ENCODE peak calls at places on chromosomes 3 and 15, in eight cellular contexts. One of them, this sample, is unnamed.

GRCh38 chr3:49358884-49359225 is 702 bp upstream of the GPX1 start:
- DNase-seq in activated CD8-positive, alpha-beta T cell treated with anti-CD3 and anti-CD28 coated beads for 36 hours: peak; percentile 61
- DNase-seq in HFFc6: no peak
- DNase-seq in coronary artery: no peak
- DNase-seq in Panc1: no peak
- DNase-seq in fibroblast of villous mesenchyme: no peak
- DNase-seq in MCF 10A: no peak
- DNase-seq in H9: no peak
- DNase-seq in this sample: no peak

GRCh38 chr15:58529041-58529440 is 97.2 kb downstream of the LIPC start:
- DNase-seq in activated CD8-positive, alpha-beta T cell treated with anti-CD3 and anti-CD28 coated beads for 36 hours: no peak
- DNase-seq in HFFc6: no peak
- DNase-seq in coronary artery: no peak
- DNase-seq in Panc1: no peak
- DNase-seq in fibroblast of villous mesenchyme: no peak
- DNase-seq in MCF 10A: no peak
- DNase-seq in H9: no peak
- DNase-seq in this sample: no peak

GRCh38 chr3:5138214-5138981 is 16.3 kb downstream of the ARL8B start:
- DNase-seq in activated CD8-positive, alpha-beta T cell treated with anti-CD3 and anti-CD28 coated beads for 36 hours: no peak
- DNase-seq in HFFc6: peak; percentile 66
- DNase-seq in coronary artery: no peak
- DNase-seq in Panc1: no peak
- DNase-seq in fibroblast of villous mesenchyme: peak; percentile 77
- DNase-seq in MCF 10A: no peak
- DNase-seq in H9: no peak
- DNase-seq in this sample: no peak

GRCh38 chr3:115860766-115861165 is 237.5 kb downstream of the GAP43 start:
- DNase-seq in activated CD8-positive, alpha-beta T cell treated with anti-CD3 and anti-CD28 coated beads for 36 hours: no peak
- DNase-seq in HFFc6: no peak
- DNase-seq in coronary artery: no peak
- DNase-seq in Panc1: no peak
- DNase-seq in fibroblast of villous mesenchyme: no peak
- DNase-seq in MCF 10A: no peak
- DNase-seq in H9: no peak
- DNase-seq in this sample: no peak

GRCh38 chr3:101812895-101813294 is 33.9 kb downstream of the NXPE3 start:
- DNase-seq in activated CD8-positive, alpha-beta T cell treated with anti-CD3 and anti-CD28 coated beads for 36 hours: no peak
- DNase-seq in HFFc6: no peak
- DNase-seq in coronary artery: no peak
- DNase-seq in Panc1: no peak
- DNase-seq in fibroblast of villous mesenchyme: no peak
- DNase-seq in MCF 10A: no peak
- DNase-seq in H9: no peak
- DNase-seq in this sample: no peak

GRCh38 chr15:58442122-58442521 is 10.3 kb downstream of the LIPC start:
- DNase-seq in activated CD8-positive, alpha-beta T cell treated with anti-CD3 and anti-CD28 coated beads for 36 hours: no peak
- DNase-seq in HFFc6: no peak
- DNase-seq in coronary artery: no peak
- DNase-seq in Panc1: no peak
- DNase-seq in fibroblast of villous mesenchyme: no peak
- DNase-seq in MCF 10A: peak; percentile 22
- DNase-seq in H9: no peak
- DNase-seq in this sample: no peak

GRCh38 chr3:194485876-194486539 is 794 bp downstream of the ATP13A3 start:
- DNase-seq in activated CD8-positive, alpha-beta T cell treated with anti-CD3 and anti-CD28 coated beads for 36 hours: peak; percentile 73
- DNase-seq in HFFc6: no peak
- DNase-seq in coronary artery: peak; percentile 80
- DNase-seq in Panc1: no peak
- DNase-seq in fibroblast of villous mesenchyme: peak; percentile 55
- DNase-seq in MCF 10A: no peak
- DNase-seq in H9: no peak
- DNase-seq in this sample: no peak

GRCh38 chr3:52986938-52987337 is 58.9 kb downstream of the SFMBT1 start:
- DNase-seq in activated CD8-positive, alpha-beta T cell treated with anti-CD3 and anti-CD28 coated beads for 36 hours: no peak
- DNase-seq in HFFc6: peak; percentile 20
- DNase-seq in coronary artery: no peak
- DNase-seq in Panc1: no peak
- DNase-seq in fibroblast of villous mesenchyme: peak; percentile 60
- DNase-seq in MCF 10A: peak; percentile 66
- DNase-seq in H9: no peak
- DNase-seq in this sample: no peak

GRCh38 chr15:94924971-94925593 is 693.7 kb downstream of the MCTP2 start:
- DNase-seq in activated CD8-positive, alpha-beta T cell treated with anti-CD3 and anti-CD28 coated beads for 36 hours: no peak
- DNase-seq in HFFc6: no peak
- DNase-seq in coronary artery: peak; percentile 76
- DNase-seq in Panc1: no peak
- DNase-seq in fibroblast of villous mesenchyme: no peak
- DNase-seq in MCF 10A: no peak
- DNase-seq in H9: no peak
- DNase-seq in this sample: no peak

GRCh38 chr15:27459836-27460235 is 488.9 kb downstream of the GABRG3 start:
- DNase-seq in activated CD8-positive, alpha-beta T cell treated with anti-CD3 and anti-CD28 coated beads for 36 hours: no peak
- DNase-seq in HFFc6: no peak
- DNase-seq in coronary artery: no peak
- DNase-seq in Panc1: no peak
- DNase-seq in fibroblast of villous mesenchyme: no peak
- DNase-seq in MCF 10A: no peak
- DNase-seq in H9: no peak
- DNase-seq in this sample: no peak

GRCh38 chr3:72031581-72031980 is 246.6 kb upstream of the PROK2 start:
- DNase-seq in activated CD8-positive, alpha-beta T cell treated with anti-CD3 and anti-CD28 coated beads for 36 hours: no peak
- DNase-seq in HFFc6: peak; percentile 74
- DNase-seq in coronary artery: no peak
- DNase-seq in Panc1: no peak
- DNase-seq in fibroblast of villous mesenchyme: peak; percentile 32
- DNase-seq in MCF 10A: peak; percentile 62
- DNase-seq in H9: no peak
- DNase-seq in this sample: no peak

GRCh38 chr3:124853446-124853845 is 33.7 kb downstream of the ITGB5 start:
- DNase-seq in activated CD8-positive, alpha-beta T cell treated with anti-CD3 and anti-CD28 coated beads for 36 hours: no peak
- DNase-seq in HFFc6: no peak
- DNase-seq in coronary artery: no peak
- DNase-seq in Panc1: no peak
- DNase-seq in fibroblast of villous mesenchyme: no peak
- DNase-seq in MCF 10A: no peak
- DNase-seq in H9: no peak
- DNase-seq in this sample: no peak

GRCh38 chr3:34387831-34388564 is 589.6 kb downstream of the PDCD6IP start:
- DNase-seq in activated CD8-positive, alpha-beta T cell treated with anti-CD3 and anti-CD28 coated beads for 36 hours: no peak
- DNase-seq in HFFc6: no peak
- DNase-seq in coronary artery: no peak
- DNase-seq in Panc1: no peak
- DNase-seq in fibroblast of villous mesenchyme: no peak
- DNase-seq in MCF 10A: peak; percentile 10
- DNase-seq in H9: peak; percentile 36
- DNase-seq in this sample: peak; percentile 7

GRCh38 chr3:147191795-147192385 is 214.5 kb downstream of the ZIC4 start:
- DNase-seq in activated CD8-positive, alpha-beta T cell treated with anti-CD3 and anti-CD28 coated beads for 36 hours: peak; percentile 2
- DNase-seq in HFFc6: peak; percentile 71
- DNase-seq in coronary artery: no peak
- DNase-seq in Panc1: peak; percentile 42
- DNase-seq in fibroblast of villous mesenchyme: peak; percentile 71
- DNase-seq in MCF 10A: peak; percentile 61
- DNase-seq in H9: peak; percentile 59
- DNase-seq in this sample: peak; percentile 45

GRCh38 chr3:8523041-8523440 is 21.4 kb downstream of the LMCD1 start:
- DNase-seq in activated CD8-positive, alpha-beta T cell treated with anti-CD3 and anti-CD28 coated beads for 36 hours: no peak
- DNase-seq in HFFc6: no peak
- DNase-seq in coronary artery: no peak
- DNase-seq in Panc1: no peak
- DNase-seq in fibroblast of villous mesenchyme: peak; percentile 63
- DNase-seq in MCF 10A: no peak
- DNase-seq in H9: no peak
- DNase-seq in this sample: no peak

GRCh38 chr15:56821721-56822425 is 88.6 kb upstream of the ZNF280D start:
- DNase-seq in activated CD8-positive, alpha-beta T cell treated with anti-CD3 and anti-CD28 coated beads for 36 hours: peak; percentile 55
- DNase-seq in HFFc6: peak; percentile 63
- DNase-seq in coronary artery: no peak
- DNase-seq in Panc1: peak; percentile 25
- DNase-seq in fibroblast of villous mesenchyme: peak; percentile 69
- DNase-seq in MCF 10A: peak; percentile 74
- DNase-seq in H9: peak; percentile 59
- DNase-seq in this sample: peak; percentile 53

GRCh38 chr3:132622756-132623155 is 25.7 kb downstream of the ACKR4 start:
- DNase-seq in activated CD8-positive, alpha-beta T cell treated with anti-CD3 and anti-CD28 coated beads for 36 hours: no peak
- DNase-seq in HFFc6: no peak
- DNase-seq in coronary artery: no peak
- DNase-seq in Panc1: no peak
- DNase-seq in fibroblast of villous mesenchyme: no peak
- DNase-seq in MCF 10A: no peak
- DNase-seq in H9: no peak
- DNase-seq in this sample: no peak

GRCh38 chr15:91099616-91100560 is at the start of gene SV2B:
- DNase-seq in activated CD8-positive, alpha-beta T cell treated with anti-CD3 and anti-CD28 coated beads for 36 hours: peak; percentile 69
- DNase-seq in HFFc6: no peak
- DNase-seq in coronary artery: no peak
- DNase-seq in Panc1: no peak
- DNase-seq in fibroblast of villous mesenchyme: peak; percentile 18
- DNase-seq in MCF 10A: peak; percentile 26
- DNase-seq in H9: peak; percentile 65
- DNase-seq in this sample: peak; percentile 72

GRCh38 chr15:44102675-44103254 is 92.3 kb downstream of the FRMD5 start:
- DNase-seq in activated CD8-positive, alpha-beta T cell treated with anti-CD3 and anti-CD28 coated beads for 36 hours: no peak
- DNase-seq in HFFc6: peak; percentile 97
- DNase-seq in coronary artery: no peak
- DNase-seq in Panc1: peak; percentile 97
- DNase-seq in fibroblast of villous mesenchyme: peak; percentile 89
- DNase-seq in MCF 10A: peak; percentile 77
- DNase-seq in H9: no peak
- DNase-seq in this sample: no peak

GRCh38 chr15:75616766-75617165 is 8.8 kb downstream of the SNUPN start:
- DNase-seq in activated CD8-positive, alpha-beta T cell treated with anti-CD3 and anti-CD28 coated beads for 36 hours: no peak
- DNase-seq in HFFc6: no peak
- DNase-seq in coronary artery: no peak
- DNase-seq in Panc1: no peak
- DNase-seq in fibroblast of villous mesenchyme: no peak
- DNase-seq in MCF 10A: no peak
- DNase-seq in H9: no peak
- DNase-seq in this sample: no peak

GRCh38 chr3:196219970-196220311 is 3.6 kb downstream of the SLC51A start:
- DNase-seq in activated CD8-positive, alpha-beta T cell treated with anti-CD3 and anti-CD28 coated beads for 36 hours: no peak
- DNase-seq in HFFc6: no peak
- DNase-seq in coronary artery: no peak
- DNase-seq in Panc1: no peak
- DNase-seq in fibroblast of villous mesenchyme: no peak
- DNase-seq in MCF 10A: no peak
- DNase-seq in H9: no peak
- DNase-seq in this sample: no peak

GRCh38 chr3:31695280-31696008 is 162.7 kb downstream of the STT3B start:
- DNase-seq in activated CD8-positive, alpha-beta T cell treated with anti-CD3 and anti-CD28 coated beads for 36 hours: peak; percentile 62
- DNase-seq in HFFc6: no peak
- DNase-seq in coronary artery: no peak
- DNase-seq in Panc1: no peak
- DNase-seq in fibroblast of villous mesenchyme: no peak
- DNase-seq in MCF 10A: peak; percentile 14
- DNase-seq in H9: peak; percentile 50
- DNase-seq in this sample: no peak

GRCh38 chr3:136350557-136350956 is 100.4 kb downstream of the PCCB start:
- DNase-seq in activated CD8-positive, alpha-beta T cell treated with anti-CD3 and anti-CD28 coated beads for 36 hours: no peak
- DNase-seq in HFFc6: peak; percentile 12
- DNase-seq in coronary artery: no peak
- DNase-seq in Panc1: no peak
- DNase-seq in fibroblast of villous mesenchyme: peak; percentile 79
- DNase-seq in MCF 10A: no peak
- DNase-seq in H9: no peak
- DNase-seq in this sample: no peak

GRCh38 chr15:70063992-70064379 is 33.7 kb downstream of the TLE3 start:
- DNase-seq in activated CD8-positive, alpha-beta T cell treated with anti-CD3 and anti-CD28 coated beads for 36 hours: no peak
- DNase-seq in HFFc6: no peak
- DNase-seq in coronary artery: no peak
- DNase-seq in Panc1: no peak
- DNase-seq in fibroblast of villous mesenchyme: peak; percentile 23
- DNase-seq in MCF 10A: no peak
- DNase-seq in H9: no peak
- DNase-seq in this sample: no peak

GRCh38 chr3:11464356-11464755 is 179.4 kb downstream of the VGLL4 start:
- DNase-seq in activated CD8-positive, alpha-beta T cell treated with anti-CD3 and anti-CD28 coated beads for 36 hours: no peak
- DNase-seq in HFFc6: no peak
- DNase-seq in coronary artery: no peak
- DNase-seq in Panc1: no peak
- DNase-seq in fibroblast of villous mesenchyme: no peak
- DNase-seq in MCF 10A: no peak
- DNase-seq in H9: no peak
- DNase-seq in this sample: no peak

GRCh38 chr3:166263460-166263859 is 426.2 kb upstream of the BCHE start:
- DNase-seq in activated CD8-positive, alpha-beta T cell treated with anti-CD3 and anti-CD28 coated beads for 36 hours: no peak
- DNase-seq in HFFc6: no peak
- DNase-seq in coronary artery: no peak
- DNase-seq in Panc1: no peak
- DNase-seq in fibroblast of villous mesenchyme: no peak
- DNase-seq in MCF 10A: peak; percentile 9
- DNase-seq in H9: no peak
- DNase-seq in this sample: no peak
- TF ChIP-seq CTCF in activated CD8-positive, alpha-beta T cell treated with anti-CD3 and anti-CD28 coated beads for 36 hours: no peak
- TF ChIP-seq CTCF in HFFc6: no peak
- TF ChIP-seq CTCF in coronary artery: no peak
- TF ChIP-seq CTCF in Panc1: no peak
- TF ChIP-seq CTCF in fibroblast of villous mesenchyme: no peak
- TF ChIP-seq CTCF in MCF 10A: no peak
- TF ChIP-seq CTCF in H9: peak; percentile 20
- TF ChIP-seq CTCF in this sample: no peak

GRCh38 chr15:64067564-64068030 is 21.3 kb upstream of the DAPK2 start:
- DNase-seq in activated CD8-positive, alpha-beta T cell treated with anti-CD3 and anti-CD28 coated beads for 36 hours: peak; percentile 80
- DNase-seq in HFFc6: peak; percentile 33
- DNase-seq in coronary artery: no peak
- DNase-seq in Panc1: no peak
- DNase-seq in fibroblast of villous mesenchyme: peak; percentile 54
- DNase-seq in MCF 10A: peak; percentile 67
- DNase-seq in H9: peak; percentile 83
- DNase-seq in this sample: peak; percentile 79
- TF ChIP-seq CTCF in activated CD8-positive, alpha-beta T cell treated with anti-CD3 and anti-CD28 coated beads for 36 hours: peak; percentile 81
- TF ChIP-seq CTCF in HFFc6: peak; percentile 92
- TF ChIP-seq CTCF in coronary artery: peak; percentile 92
- TF ChIP-seq CTCF in Panc1: peak; percentile 86
- TF ChIP-seq CTCF in fibroblast of villous mesenchyme: peak; percentile 76
- TF ChIP-seq CTCF in MCF 10A: peak; percentile 75
- TF ChIP-seq CTCF in H9: peak; percentile 90
- TF ChIP-seq CTCF in this sample: peak; percentile 79

GRCh38 chr15:89299896-89300295 is 34.7 kb downstream of the POLG start:
- DNase-seq in activated CD8-positive, alpha-beta T cell treated with anti-CD3 and anti-CD28 coated beads for 36 hours: no peak
- DNase-seq in HFFc6: peak; percentile 48
- DNase-seq in coronary artery: no peak
- DNase-seq in Panc1: no peak
- DNase-seq in fibroblast of villous mesenchyme: peak; percentile 43
- DNase-seq in MCF 10A: peak; percentile 27
- DNase-seq in H9: no peak
- DNase-seq in this sample: no peak
- TF ChIP-seq CTCF in activated CD8-positive, alpha-beta T cell treated with anti-CD3 and anti-CD28 coated beads for 36 hours: no peak
- TF ChIP-seq CTCF in HFFc6: peak; percentile 65
- TF ChIP-seq CTCF in coronary artery: no peak
- TF ChIP-seq CTCF in Panc1: peak; percentile 39
- TF ChIP-seq CTCF in fibroblast of villous mesenchyme: peak; percentile 33
- TF ChIP-seq CTCF in MCF 10A: no peak
- TF ChIP-seq CTCF in H9: no peak
- TF ChIP-seq CTCF in this sample: no peak

DNA sequence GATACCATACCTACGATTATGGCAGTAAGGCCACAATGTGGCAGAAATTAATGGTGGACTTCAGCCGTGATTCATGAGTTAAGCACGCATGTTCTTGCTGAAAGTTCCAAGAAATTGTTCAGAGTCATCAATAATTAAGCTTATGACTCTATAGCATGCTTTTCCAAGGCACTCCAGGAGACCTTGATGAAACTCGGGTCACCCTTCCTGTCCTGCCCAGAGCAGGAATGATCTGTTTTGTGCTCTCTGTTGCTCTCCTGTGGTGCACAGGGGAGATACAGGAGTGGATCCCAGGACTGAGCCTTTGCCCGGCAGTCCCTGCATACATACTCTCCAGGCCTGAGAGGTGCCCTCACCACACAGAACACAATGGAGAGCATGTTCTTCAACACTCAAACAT is 141.6 kb upstream of the SLC2A2 start:
- DNase-seq in activated CD8-positive, alpha-beta T cell treated with anti-CD3 and anti-CD28 coated beads for 36 hours: no peak
- DNase-seq in HFFc6: peak; percentile 57
- DNase-seq in coronary artery: no peak
- DNase-seq in Panc1: no peak
- DNase-seq in fibroblast of villous mesenchyme: peak; percentile 31
- DNase-seq in MCF 10A: peak; percentile 51
- DNase-seq in H9: peak; percentile 57
- DNase-seq in this sample: no peak
- TF ChIP-seq CTCF in activated CD8-positive, alpha-beta T cell treated with anti-CD3 and anti-CD28 coated beads for 36 hours: no peak
- TF ChIP-seq CTCF in HFFc6: peak; percentile 72
- TF ChIP-seq CTCF in coronary artery: no peak
- TF ChIP-seq CTCF in Panc1: peak; percentile 64
- TF ChIP-seq CTCF in fibroblast of villous mesenchyme: peak; percentile 60
- TF ChIP-seq CTCF in MCF 10A: peak; percentile 34
- TF ChIP-seq CTCF in H9: peak; percentile 65
- TF ChIP-seq CTCF in this sample: no peak